ENCODE peak calls at places on chromosomes 13 and 19, in five cellular contexts. One of them, this sample, is unnamed.

GRCh38 chr13:45416521-45417125 is 1.6 kb downstream of the SLC25A30 start:
- DNase-seq in ascending aorta: no peak
- DNase-seq in CD4-positive, alpha-beta T cell: no peak
- DNase-seq in SK-N-DZ: no peak
- DNase-seq in progenitor cell of endocrine pancreas: no peak
- DNase-seq in this sample: no peak

GRCh38 chr19:2575734-2576481 is 100.0 kb downstream of the GADD45B start:
- DNase-seq in progenitor cell of endocrine pancreas: no peak
- DNase-seq in CD4-positive, alpha-beta T cell: no peak
- DNase-seq in SK-N-DZ: no peak
- DNase-seq in ascending aorta: peak
- DNase-seq in this sample: peak

GRCh38 chr13:49346460-49346859 is 97.4 kb downstream of the CAB39L start:
- DNase-seq in CD4-positive, alpha-beta T cell: no peak
- DNase-seq in SK-N-DZ: no peak
- DNase-seq in ascending aorta: no peak
- DNase-seq in progenitor cell of endocrine pancreas: no peak
- DNase-seq in this sample: no peak

GRCh38 chr19:47863514-47863936 is 4.5 kb downstream of the TPRX2 start:
- DNase-seq in SK-N-DZ: peak
- DNase-seq in progenitor cell of endocrine pancreas: peak
- DNase-seq in CD4-positive, alpha-beta T cell: peak
- DNase-seq in ascending aorta: peak
- DNase-seq in this sample: peak

GRCh38 chr13:84574851-84575250 is 692.6 kb upstream of the SLITRK1 start:
- DNase-seq in CD4-positive, alpha-beta T cell: no peak
- DNase-seq in ascending aorta: no peak
- DNase-seq in progenitor cell of endocrine pancreas: no peak
- DNase-seq in SK-N-DZ: no peak
- DNase-seq in this sample: no peak

GRCh38 chr13:112168771-112169170 is 101.8 kb downstream of the SOX1 start:
- DNase-seq in ascending aorta: no peak
- DNase-seq in SK-N-DZ: no peak
- DNase-seq in progenitor cell of endocrine pancreas: no peak
- DNase-seq in CD4-positive, alpha-beta T cell: no peak
- DNase-seq in this sample: no peak

GRCh38 chr13:37869506-37869755 is 141 bp downstream of the TRPC4 start:
- DNase-seq in ascending aorta: no peak
- DNase-seq in progenitor cell of endocrine pancreas: no peak
- DNase-seq in SK-N-DZ: no peak
- DNase-seq in CD4-positive, alpha-beta T cell: no peak
- DNase-seq in this sample: no peak

GRCh38 chr13:76516013-76516412 is 370.2 kb downstream of the KCTD12 start:
- DNase-seq in progenitor cell of endocrine pancreas: no peak
- DNase-seq in CD4-positive, alpha-beta T cell: no peak
- DNase-seq in ascending aorta: no peak
- DNase-seq in SK-N-DZ: no peak
- DNase-seq in this sample: no peak

GRCh38 chr13:51125495-51126226 is 14.6 kb upstream of the C13orf42 start:
- DNase-seq in progenitor cell of endocrine pancreas: no peak
- DNase-seq in CD4-positive, alpha-beta T cell: peak
- DNase-seq in SK-N-DZ: peak
- DNase-seq in ascending aorta: no peak
- DNase-seq in this sample: no peak

GRCh38 chr13:48954086-48954485 is 21.6 kb upstream of the FNDC3A start:
- DNase-seq in CD4-positive, alpha-beta T cell: no peak
- DNase-seq in SK-N-DZ: no peak
- DNase-seq in ascending aorta: no peak
- DNase-seq in progenitor cell of endocrine pancreas: no peak
- DNase-seq in this sample: no peak

GRCh38 chr13:77832339-77833100 is 86.1 kb downstream of the EDNRB start:
- DNase-seq in CD4-positive, alpha-beta T cell: no peak
- DNase-seq in progenitor cell of endocrine pancreas: no peak
- DNase-seq in SK-N-DZ: no peak
- DNase-seq in ascending aorta: no peak
- DNase-seq in this sample: no peak